ENCODE peak calls at places on chromosomes 5 and 9, in seven cellular contexts. M, F, E, N, C, H and O are unnamed samples. For H3K4me1 and H3K9me2, the result is how much of the 10 kb centered on the place peaks cover.

GRCh38 chr9:120017971-120018370 is 562.0 kb downstream of the CDK5RAP2 start:
- DNase-seq in M (no peak), F (no peak), E (no peak), N (no peak), C (no peak), H (no peak), O (no peak)

GRCh38 chr5:91910247-91910646 is 527.1 kb upstream of the ARRDC3 start:
- DNase-seq in M (no peak), F (no peak), E (no peak), N (no peak), C (no peak), H (no peak), O (no peak)

GRCh38 chr5:143920772-143921171 is 108.8 kb downstream of the HMHB1 start:
- DNase-seq in M (peak), F (no peak), E (no peak), N (no peak), C (no peak), H (peak), O (no peak)

GRCh38 chr5:101390317-101390908 is 487.3 kb upstream of the ST8SIA4 start:
- DNase-seq in M (peak), F (peak), E (peak), N (peak), C (peak), H (peak), O (peak)

GRCh38 chr9:25876248-25876647 is 198.0 kb upstream of the TUSC1 start:
- DNase-seq in M (no peak), F (peak), E (no peak), N (no peak), C (no peak), H (no peak), O (no peak)

GRCh38 chr9:4665357-4665756 is 923 bp downstream of the SPATA6L start:
- DNase-seq in M (peak), F (peak), E (no peak), N (no peak), C (no peak), H (no peak), O (no peak)

GRCh38 chr9:134644715-134645606 is 3.4 kb downstream of the COL5A1 start:
- DNase-seq in M (peak), F (peak), E (peak), N (peak), C (no peak), H (peak), O (no peak)

GRCh38 chr9:112127281-112127680 is 47.8 kb downstream of the SUSD1 start:
- DNase-seq in M (no peak), F (no peak), E (no peak), N (no peak), C (no peak), H (no peak), O (no peak)

GRCh38 chr5:105670586-105670985 is 2000.2 kb downstream of the EFNA5 start:
- DNase-seq in M (no peak), F (no peak), E (no peak), N (no peak), C (no peak), H (no peak), O (no peak)

GRCh38 chr5:73443725-73444498 is 4.7 kb downstream of the FOXD1 start:
- DNase-seq in M (peak), F (no peak), E (no peak), N (no peak), C (no peak), H (no peak), O (peak)

GRCh38 chr5:174919351-174919750 is 195.0 kb downstream of the MSX2 start:
- DNase-seq in M (no peak), F (no peak), E (no peak), N (no peak), C (no peak), H (no peak), O (no peak)

GRCh38 chr9:119026120-119026519 is 343.1 kb downstream of the BRINP1 start:
- DNase-seq in M (peak), F (peak), E (no peak), N (no peak), C (no peak), H (no peak), O (no peak)

GRCh38 chr9:134898319-134898718 is 17.7 kb downstream of the FCN2 start:
- DNase-seq in M (no peak), F (no peak), E (no peak), N (no peak), C (no peak), H (no peak), O (no peak)

DNA sequence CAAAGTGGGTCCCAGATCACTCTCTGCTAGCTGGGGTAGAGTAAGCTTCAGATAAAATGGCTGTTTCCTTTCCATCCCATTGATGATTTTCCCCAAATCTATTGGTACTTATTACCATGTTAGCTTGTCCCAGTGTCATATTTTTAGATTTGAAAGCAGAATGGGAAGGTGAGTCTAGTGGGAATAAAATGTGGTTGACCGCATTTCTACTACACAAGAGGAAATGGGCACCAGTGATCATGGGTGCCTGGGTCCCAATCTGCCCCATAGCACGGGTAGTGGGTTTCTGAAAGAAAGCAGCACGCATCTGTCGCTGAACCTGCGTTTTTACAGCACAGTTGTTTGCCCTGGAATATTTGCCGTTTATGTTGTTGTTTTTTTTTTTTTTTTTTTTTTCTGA is 20.1 kb downstream of the DAPK1 start:
- DNase-seq in M (no peak), F (no peak), E (no peak), N (no peak), C (no peak), H (no peak), O (no peak)
- H3K4me1 ChIP-seq in M (under half), F (under half), E (under half), N (under half), C (under half), H (under half), O (under half)

GRCh38 chr5:82072138-82072537 is 100.3 kb downstream of the ATG10 start:
- DNase-seq in M (no peak), F (no peak), E (no peak), N (no peak), C (no peak), H (no peak), O (no peak)
- H3K4me3 ChIP-seq in M (no peak), F (no peak), E (no peak), N (no peak), C (no peak), H (no peak), O (no peak)

GRCh38 chr9:137445930-137446431 is 4.8 kb upstream of the ENTPD8 start:
- DNase-seq in M (peak), F (no peak), E (no peak), N (no peak), C (no peak), H (no peak), O (no peak)

GRCh38 chr9:137448569-137448962 is 7.4 kb upstream of the ENTPD8 start:
- DNase-seq in M (no peak), F (no peak), E (no peak), N (no peak), C (no peak), H (no peak), O (no peak)

GRCh38 chr9:137447722-137448568 is 6.8 kb upstream of the ENTPD8 start:
- DNase-seq in M (no peak), F (no peak), E (no peak), N (no peak), C (no peak), H (no peak), O (no peak)

GRCh38 chr9:137445275-137445807 is 4.2 kb upstream of the ENTPD8 start:
- DNase-seq in M (peak), F (peak), E (peak), N (peak), C (peak), H (peak), O (peak)

GRCh38 chr9:137446851-137447471 is 5.8 kb upstream of the ENTPD8 start:
- DNase-seq in M (peak), F (no peak), E (no peak), N (no peak), C (no peak), H (no peak), O (no peak)
- H3K9me2 ChIP-seq in M (under half), F (under half), E (under half), N (under half), C (under half), H (under half), O (under half)

DNA sequence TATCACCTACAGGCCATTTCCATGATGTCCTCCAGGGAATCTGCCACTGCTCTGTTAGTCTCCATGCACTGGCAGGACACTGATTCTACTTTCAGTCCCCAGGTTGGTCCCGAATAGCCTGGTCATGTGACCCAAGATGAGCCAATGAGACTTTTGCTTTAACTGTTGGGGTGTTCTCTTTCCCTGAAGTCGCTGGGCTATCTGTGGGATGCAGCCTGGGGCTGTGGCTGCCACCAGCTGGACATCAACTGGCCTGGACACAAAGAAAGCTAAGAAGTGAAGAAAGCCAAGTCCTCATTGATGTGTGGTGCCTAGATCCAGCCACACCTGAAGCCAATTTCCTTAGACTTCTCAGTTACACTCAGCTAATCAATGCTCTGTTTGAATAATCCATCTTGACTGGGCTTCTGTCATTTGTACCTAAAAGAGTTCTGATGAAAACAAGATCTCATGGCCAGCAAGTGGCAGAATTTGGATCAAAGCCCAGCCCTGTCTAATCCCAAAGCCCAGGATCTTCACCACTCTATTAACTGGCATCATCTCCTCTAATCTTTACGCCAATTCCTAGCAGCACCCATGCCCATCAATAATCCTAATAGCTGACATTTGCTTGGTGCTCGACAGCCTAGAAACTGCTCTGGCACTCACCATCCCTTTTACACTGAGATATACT is 37.1 kb downstream of the SH3PXD2B start:
- DNase-seq in M (peak), F (no peak), E (no peak), N (no peak), C (no peak), H (no peak), O (no peak)
- H3K4me1 ChIP-seq in M (half or more), F (half or more), E (under half), N (half or more), C (under half), H (under half), O (under half)

DNA sequence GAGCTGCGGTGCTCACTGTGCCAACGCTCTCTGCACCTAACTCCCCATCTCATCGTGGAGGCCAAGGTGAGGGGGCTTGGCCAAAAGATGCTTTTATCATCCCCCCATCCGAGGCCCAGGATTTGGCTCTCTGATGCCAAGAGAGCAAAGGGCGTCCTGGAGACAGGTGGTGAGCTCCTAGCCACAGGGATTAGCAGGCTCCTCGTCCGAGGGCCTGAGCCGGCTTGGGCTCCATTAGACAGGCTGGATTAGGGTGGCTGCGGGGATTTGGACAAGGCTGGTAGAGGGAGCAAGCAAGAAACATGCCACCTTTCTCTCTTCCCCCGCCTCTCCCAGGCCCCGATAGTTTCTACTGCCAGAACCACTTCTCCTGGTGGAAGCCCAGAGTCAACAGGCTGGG is 1.0 kb upstream of the GRM6 start:
- DNase-seq in M (no peak), F (no peak), E (no peak), N (no peak), C (no peak), H (no peak), O (peak)
- H3K4me3 ChIP-seq in M (no peak), F (no peak), E (no peak), N (no peak), C (no peak), H (no peak), O (no peak)

DNA sequence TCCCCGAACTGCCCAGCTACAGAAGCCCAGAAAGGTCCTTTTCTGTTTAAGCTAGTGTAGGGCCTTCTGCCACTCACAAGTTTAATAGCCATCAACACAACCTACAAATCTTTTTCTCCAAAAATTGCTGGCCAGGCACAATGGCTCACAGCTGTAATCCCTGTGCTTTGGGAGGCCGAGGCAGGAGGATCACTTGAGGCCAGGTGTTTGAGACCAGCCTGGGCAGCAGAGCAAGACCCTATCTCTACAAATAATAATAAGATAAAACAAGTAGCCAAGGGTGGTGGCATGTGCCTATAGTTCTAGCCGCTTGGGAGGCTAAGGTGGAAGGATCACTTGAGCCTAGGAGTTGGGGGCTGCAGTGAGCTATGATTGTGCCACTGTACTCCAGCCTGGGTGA is 176.4 kb downstream of the HSD17B3 start:
- DNase-seq in M (no peak), F (no peak), E (no peak), N (no peak), C (no peak), H (no peak), O (no peak)
- H3K9me2 ChIP-seq in M (under half), F (under half), E (under half), N (under half), C (under half), H (under half), O (under half)

GRCh38 chr5:6216516-6217075 is 161.8 kb downstream of the MED10 start:
- DNase-seq in M (no peak), F (no peak), E (no peak), N (no peak), C (no peak), H (no peak), O (no peak)

GRCh38 chr5:6215891-6216290 is 162.5 kb downstream of the MED10 start:
- DNase-seq in M (no peak), F (no peak), E (no peak), N (no peak), C (no peak), H (no peak), O (no peak)

GRCh38 chr5:6220346-6221088 is 157.8 kb downstream of the MED10 start:
- DNase-seq in M (no peak), F (no peak), E (no peak), N (peak), C (no peak), H (no peak), O (no peak)

GRCh38 chr5:6218116-6218515 is 160.2 kb downstream of the MED10 start:
- DNase-seq in M (no peak), F (no peak), E (no peak), N (no peak), C (no peak), H (no peak), O (no peak)

GRCh38 chr5:6218517-6218916 is 159.8 kb downstream of the MED10 start:
- DNase-seq in M (no peak), F (no peak), E (no peak), N (no peak), C (no peak), H (no peak), O (no peak)
- H3K4me1 ChIP-seq in M (under half), F (under half), E (under half), N (under half), C (under half), H (under half), O (under half)

DNA sequence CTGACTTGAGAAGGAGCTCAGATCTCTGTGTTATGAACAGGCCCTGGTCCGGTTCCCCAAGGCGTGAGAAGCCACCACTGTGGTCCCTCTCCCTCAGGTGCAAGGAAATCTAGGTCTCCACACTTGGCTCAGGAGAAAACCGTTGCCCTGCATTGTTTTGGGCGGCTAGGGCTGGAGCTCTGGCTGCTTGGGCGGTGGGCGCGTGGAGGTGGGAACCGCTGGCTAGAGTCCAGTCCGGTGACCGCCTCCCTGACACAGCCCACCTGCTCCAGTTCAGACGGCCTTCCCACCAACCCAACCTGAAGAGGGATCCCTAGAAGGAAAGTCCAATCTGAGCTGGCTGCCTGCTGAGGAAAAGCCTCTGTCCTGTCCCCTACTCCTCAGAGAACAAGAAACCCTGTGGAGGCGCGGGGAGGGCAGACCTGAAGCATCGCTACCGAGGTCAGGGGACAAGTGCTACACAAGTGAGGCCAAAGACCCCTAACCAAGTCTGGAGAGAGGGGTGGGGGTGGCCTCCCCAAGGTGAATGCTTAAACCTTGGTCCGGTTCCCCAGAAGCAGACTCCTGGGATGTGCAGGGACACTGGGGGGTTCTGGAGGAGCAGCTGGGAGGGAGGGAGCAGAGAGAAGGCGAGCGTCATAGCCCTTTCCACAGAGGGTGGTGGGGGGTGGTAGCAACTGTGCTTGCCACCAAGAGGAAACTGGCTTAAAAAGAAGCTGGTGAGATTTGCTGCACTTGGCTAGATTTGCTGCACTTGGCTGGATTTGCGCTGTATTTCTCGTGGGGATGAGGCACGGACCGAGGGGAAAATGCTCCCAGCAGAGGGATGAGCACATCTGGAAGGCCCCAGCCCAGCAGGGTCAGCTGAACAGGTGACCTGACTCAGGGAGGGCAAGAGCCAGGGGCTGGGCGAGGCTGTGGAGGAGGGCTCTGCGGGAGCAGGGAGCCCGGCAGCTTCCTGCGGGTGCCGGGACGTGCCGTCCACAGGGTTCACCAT is 65.2 kb downstream of the RAPGEF1 start:
- DNase-seq in M (no peak), F (no peak), E (no peak), N (no peak), C (no peak), H (no peak), O (no peak)
- H3K4me3 ChIP-seq in M (no peak), F (no peak), E (no peak), N (no peak), C (no peak), H (no peak), O (no peak)

GRCh38 chr5:76408104-76408644 is 5.1 kb downstream of the IQGAP2 start:
- DNase-seq in M (no peak), F (no peak), E (no peak), N (no peak), C (no peak), H (no peak), O (no peak)

GRCh38 chr5:76403963-76404693 is 1.0 kb downstream of the IQGAP2 start:
- DNase-seq in M (peak), F (no peak), E (no peak), N (peak), C (no peak), H (no peak), O (peak)

GRCh38 chr5:76406014-76406413 is 2.9 kb downstream of the IQGAP2 start:
- DNase-seq in M (no peak), F (no peak), E (no peak), N (no peak), C (no peak), H (no peak), O (no peak)

GRCh38 chr5:76404694-76405306 is 1.7 kb downstream of the IQGAP2 start:
- DNase-seq in M (no peak), F (no peak), E (no peak), N (no peak), C (no peak), H (no peak), O (no peak)

GRCh38 chr5:76406567-76407155 is 3.6 kb downstream of the IQGAP2 start:
- DNase-seq in M (no peak), F (no peak), E (no peak), N (no peak), C (no peak), H (no peak), O (no peak)
- H3K9me2 ChIP-seq in M (under half), F (under half), E (under half), N (under half), C (under half), H (under half), O (under half)

GRCh38 chr5:136058972-136059354 is 30.2 kb downstream of the TGFBI start:
- DNase-seq in M (no peak), F (no peak), E (no peak), N (no peak), C (no peak), H (no peak), O (no peak)
- H3K4me1 ChIP-seq in M (half or more), F (under half), E (under half), N (under half), C (under half), H (under half), O (under half)